ENCODE peak calls at places on chromosome 10, in five cellular contexts. H, E, V, W and X are unnamed samples.

GRCh38 chr10:70433581-70434280 is 7.8 kb downstream of the NODAL start:
- DNase-seq in W (no peak), V (no peak), E (peak; percentile 70), H (no peak), X (no peak)

GRCh38 chr10:86336341-86336740 is 30.3 kb downstream of the GRID1 start:
- DNase-seq in W (no peak), V (no peak), H (no peak), E (no peak), X (no peak)

GRCh38 chr10:130041691-130042225 is 68.9 kb downstream of the C10orf143 start:
- DNase-seq in H (no peak), W (no peak), V (no peak), E (no peak), X (no peak)

GRCh38 chr10:11488126-11488525 is 123.3 kb downstream of the USP6NL start:
- DNase-seq in W (no peak), V (no peak), H (no peak), E (no peak), X (no peak)

GRCh38 chr10:69751216-69751615 is 50.5 kb upstream of the COL13A1 start:
- DNase-seq in V (no peak), H (no peak), W (no peak), E (no peak), X (no peak)

GRCh38 chr10:119251315-119251708 is 43.9 kb downstream of the GRK5 start:
- DNase-seq in E (peak; percentile 93), V (no peak), H (no peak), W (no peak), X (no peak)

GRCh38 chr10:66639351-66639750 is 286.5 kb upstream of the LRRTM3 start:
- DNase-seq in W (no peak), H (no peak), E (no peak), V (no peak), X (no peak)

GRCh38 chr10:60417898-60418297 is 28.2 kb upstream of the ANK3 start:
- DNase-seq in W (no peak), H (no peak), V (no peak), E (no peak), X (no peak)

DNA sequence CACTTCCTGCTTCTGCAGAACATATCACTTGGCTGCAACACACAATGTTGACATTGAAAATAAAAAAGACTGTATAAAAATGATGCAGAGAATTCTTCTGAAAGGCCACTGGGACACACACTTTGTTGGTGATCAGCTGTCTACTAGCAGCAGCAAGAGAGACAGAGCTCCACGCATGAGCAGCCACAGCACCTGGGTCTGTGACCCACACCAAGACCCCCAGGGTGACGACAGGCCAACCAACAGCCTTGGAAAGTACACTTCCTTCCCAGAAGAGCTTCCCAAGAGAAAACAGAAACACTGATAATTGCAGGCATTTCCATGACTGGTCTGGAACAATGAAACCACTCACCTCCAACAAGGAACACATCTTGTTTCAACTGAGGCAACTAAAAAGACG is 239.0 kb downstream of the DIP2C start:
- DNase-seq in W (no peak), V (no peak), H (no peak), E (no peak), X (no peak)
- H3K27ac ChIP-seq in W (no peak overlapping the region), V (no peak overlapping the region), H (no peak overlapping the region), E (no peak overlapping the region), X (no peak overlapping the region)

GRCh38 chr10:47190802-47191450 is 109.1 kb upstream of the GDF10 start:
- DNase-seq in H (no peak), V (no peak), E (no peak), W (no peak), X (no peak)

GRCh38 chr10:47192273-47192672 is 107.7 kb upstream of the GDF10 start:
- DNase-seq in H (no peak), E (no peak), V (no peak), W (no peak), X (no peak)

GRCh38 chr10:47188156-47188555 is 111.8 kb upstream of the GDF10 start:
- DNase-seq in W (no peak), E (no peak), H (no peak), V (no peak), X (no peak)

GRCh38 chr10:47189802-47190201 is 110.2 kb upstream of the GDF10 start:
- DNase-seq in W (no peak), H (no peak), V (no peak), E (no peak), X (no peak)

DNA sequence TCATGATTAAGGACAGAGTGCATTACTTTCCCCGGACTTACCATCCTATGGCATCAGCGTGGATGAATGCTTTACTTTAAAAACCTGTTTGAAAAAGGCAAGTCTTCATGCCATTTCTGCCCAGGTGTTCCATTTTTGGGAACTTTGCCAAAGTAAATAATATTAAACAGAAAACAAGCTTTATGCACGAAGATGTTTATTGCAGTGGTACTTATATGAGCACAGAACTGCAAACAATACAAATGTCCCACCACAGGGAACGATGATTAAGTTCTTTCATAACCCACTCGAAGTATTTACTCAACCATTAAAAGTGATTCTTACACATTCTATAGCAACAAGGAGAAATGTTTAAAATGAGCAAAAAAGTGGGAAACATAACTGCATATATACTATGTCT is 109.7 kb upstream of the GDF10 start:
- DNase-seq in W (no peak), V (no peak), E (no peak), H (no peak), X (no peak)
- H3K4me3 ChIP-seq in W (no peak overlapping the region), V (no peak overlapping the region), E (no peak overlapping the region), H (no peak overlapping the region), X (no peak overlapping the region)

DNA sequence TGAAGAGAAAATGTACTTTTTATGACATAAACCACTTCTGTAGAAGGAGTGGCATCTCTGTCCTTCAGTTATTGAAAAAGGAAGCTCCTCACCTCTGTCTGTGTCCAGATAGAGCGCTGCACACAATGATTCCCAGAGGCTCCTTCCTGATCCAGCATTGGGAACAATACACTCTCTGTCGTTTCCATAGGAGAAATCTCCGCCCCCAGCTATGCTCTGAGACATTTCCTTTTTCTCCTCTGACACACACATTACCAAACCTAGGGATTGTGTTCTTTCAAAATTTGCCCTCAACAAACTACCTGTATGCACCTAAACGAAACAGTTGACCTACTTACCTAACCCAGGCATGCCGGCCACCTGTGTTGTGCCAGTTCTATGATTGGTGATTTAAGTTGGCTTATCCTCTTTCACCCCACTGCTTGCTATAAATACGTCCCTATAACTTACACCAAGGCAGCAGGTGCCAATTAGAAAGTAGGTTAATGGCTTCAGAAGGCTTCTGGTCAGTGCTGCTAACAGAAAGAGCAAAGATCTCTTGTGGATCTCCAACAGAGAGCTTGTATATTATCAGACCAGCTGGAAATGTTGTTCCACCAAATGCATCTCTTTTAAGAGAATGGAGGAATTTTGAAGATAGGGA is 140.1 kb upstream of the JCAD start:
- DNase-seq in W (no peak), H (no peak), E (no peak), V (no peak), X (no peak)
- H3K9me3 ChIP-seq in W (no peaks in the 10 kb centered on the region), H (no peaks in the 10 kb centered on the region), E (no peaks in the 10 kb centered on the region), V (peaks cover 20% of the 10 kb centered on the region), X (no peaks in the 10 kb centered on the region)

GRCh38 chr10:120789292-120789691 is 61.9 kb upstream of the WDR11 start:
- DNase-seq in V (no peak), E (no peak), H (no peak), W (no peak), X (no peak)

GRCh38 chr10:120794390-120794789 is 56.8 kb upstream of the WDR11 start:
- DNase-seq in H (no peak), W (no peak), E (no peak), V (no peak), X (no peak)

GRCh38 chr10:120789804-120790203 is 61.4 kb upstream of the WDR11 start:
- DNase-seq in E (no peak), H (no peak), W (no peak), V (no peak), X (no peak)

GRCh38 chr10:120783901-120784300 is 67.3 kb upstream of the WDR11 start:
- DNase-seq in H (no peak), W (no peak), V (no peak), E (no peak), X (no peak)

GRCh38 chr10:120788756-120789155 is 62.4 kb upstream of the WDR11 start:
- DNase-seq in V (no peak), H (no peak), E (no peak), W (no peak), X (no peak)
- H3K27ac ChIP-seq in V (no peak overlapping the region), H (no peak overlapping the region), E (no peak overlapping the region), W (no peak overlapping the region), X (no peak overlapping the region)

GRCh38 chr10:124619195-124619594 is 125.0 kb downstream of the FAM53B start:
- DNase-seq in W (peak; percentile 45), H (no peak), V (no peak), E (no peak), X (no peak)
- H3K4me3 ChIP-seq in W (no peak overlapping the region), H (no peak overlapping the region), V (no peak overlapping the region), E (no peak overlapping the region), X (no peak overlapping the region)

DNA sequence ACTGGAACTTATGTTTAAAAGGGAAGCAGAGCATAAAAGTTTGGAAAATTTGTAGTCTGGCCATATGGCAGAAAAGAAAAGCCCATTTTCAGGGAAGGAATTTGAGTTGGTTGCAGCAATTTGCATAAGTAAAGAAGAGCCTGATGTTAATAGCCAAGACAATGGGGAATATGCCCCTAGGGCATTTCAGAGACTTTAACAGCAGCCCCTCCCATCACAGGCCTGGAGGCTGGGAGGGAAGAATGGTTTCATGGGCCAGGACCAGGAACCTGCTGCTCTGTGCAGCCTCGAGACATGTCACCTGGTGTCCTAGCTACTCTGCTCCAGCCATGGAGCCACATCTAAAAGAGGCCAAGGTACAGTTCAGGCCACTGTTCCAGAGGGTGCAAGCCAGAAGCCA is 35.3 kb downstream of the HTR7 start:
- DNase-seq in V (no peak), H (no peak), W (no peak), E (no peak), X (no peak)
- H3K9me3 ChIP-seq in V (peaks cover 2% of the 10 kb centered on the region), H (no peaks in the 10 kb centered on the region), W (peaks cover 8% of the 10 kb centered on the region), E (no peaks in the 10 kb centered on the region), X (no peaks in the 10 kb centered on the region)